ENCODE peak calls at places on chromosomes 1 and 21, in seven cellular contexts. One of them, this sample, is unnamed.

GRCh38 chr1:223732993-223733798 is 20.9 kb downstream of the CAPN2 start:
- DNase-seq in GM12878: no peak
- DNase-seq in H1: no peak
- DNase-seq in K562: no peak
- DNase-seq in SK-N-SH: no peak
- DNase-seq in HepG2: peak; percentile 23
- DNase-seq in HCT116: no peak
- DNase-seq in this sample: no peak

GRCh38 chr1:82284213-82284612 is 483.5 kb downstream of the ADGRL2 start:
- DNase-seq in HCT116: no peak
- DNase-seq in H1: no peak
- DNase-seq in K562: no peak
- DNase-seq in GM12878: no peak
- DNase-seq in SK-N-SH: no peak
- DNase-seq in HepG2: no peak
- DNase-seq in this sample: no peak

GRCh38 chr21:38323721-38324591 is 67.2 kb downstream of the KCNJ15 start:
- DNase-seq in GM12878: no peak
- DNase-seq in HCT116: no peak
- DNase-seq in K562: no peak
- DNase-seq in SK-N-SH: no peak
- DNase-seq in H1: no peak
- DNase-seq in HepG2: no peak
- DNase-seq in this sample: no peak

GRCh38 chr1:2321258-2321657 is 70.1 kb downstream of the MORN1 start:
- DNase-seq in K562: no peak
- DNase-seq in HCT116: no peak
- DNase-seq in HepG2: no peak
- DNase-seq in H1: no peak
- DNase-seq in SK-N-SH: no peak
- DNase-seq in GM12878: no peak
- DNase-seq in this sample: no peak

GRCh38 chr1:195082183-195082582 is 1526.1 kb downstream of the KCNT2 start:
- DNase-seq in H1: no peak
- DNase-seq in GM12878: no peak
- DNase-seq in HepG2: no peak
- DNase-seq in K562: no peak
- DNase-seq in HCT116: no peak
- DNase-seq in SK-N-SH: no peak
- DNase-seq in this sample: no peak

GRCh38 chr1:26723013-26723991 is 27.5 kb downstream of the ARID1A start:
- DNase-seq in SK-N-SH: peak; percentile 86
- DNase-seq in K562: peak; percentile 89
- DNase-seq in H1: peak; percentile 79
- DNase-seq in HepG2: peak; percentile 82
- DNase-seq in GM12878: no peak
- DNase-seq in HCT116: peak; percentile 21
- DNase-seq in this sample: peak; percentile 51

GRCh38 chr1:63319069-63320023 is 3.0 kb upstream of the FOXD3 start:
- DNase-seq in H1: peak; percentile 77
- DNase-seq in GM12878: no peak
- DNase-seq in K562: no peak
- DNase-seq in HepG2: no peak
- DNase-seq in SK-N-SH: peak; percentile 54
- DNase-seq in HCT116: no peak
- DNase-seq in this sample: no peak

GRCh38 chr1:27004471-27005165 is 8.0 kb downstream of the TENT5B start:
- DNase-seq in HepG2: no peak
- DNase-seq in HCT116: no peak
- DNase-seq in SK-N-SH: peak; percentile 57
- DNase-seq in H1: peak; percentile 74
- DNase-seq in K562: peak; percentile 86
- DNase-seq in GM12878: no peak
- DNase-seq in this sample: no peak

GRCh38 chr21:14942801-14943490 is 121.9 kb downstream of the NRIP1 start:
- DNase-seq in GM12878: no peak
- DNase-seq in K562: no peak
- DNase-seq in SK-N-SH: no peak
- DNase-seq in HCT116: no peak
- DNase-seq in HepG2: peak; percentile 91
- DNase-seq in H1: no peak
- DNase-seq in this sample: no peak

GRCh38 chr1:173867141-173867752 is 542 bp downstream of the GAS5 start:
- DNase-seq in SK-N-SH: no peak
- DNase-seq in GM12878: no peak
- DNase-seq in HepG2: no peak
- DNase-seq in K562: peak; percentile 47
- DNase-seq in H1: no peak
- DNase-seq in HCT116: no peak
- DNase-seq in this sample: no peak

GRCh38 chr21:36591326-36591970 is 107.5 kb upstream of the SIM2 start:
- DNase-seq in HCT116: no peak
- DNase-seq in HepG2: no peak
- DNase-seq in SK-N-SH: no peak
- DNase-seq in H1: no peak
- DNase-seq in GM12878: no peak
- DNase-seq in K562: no peak
- DNase-seq in this sample: no peak

DNA sequence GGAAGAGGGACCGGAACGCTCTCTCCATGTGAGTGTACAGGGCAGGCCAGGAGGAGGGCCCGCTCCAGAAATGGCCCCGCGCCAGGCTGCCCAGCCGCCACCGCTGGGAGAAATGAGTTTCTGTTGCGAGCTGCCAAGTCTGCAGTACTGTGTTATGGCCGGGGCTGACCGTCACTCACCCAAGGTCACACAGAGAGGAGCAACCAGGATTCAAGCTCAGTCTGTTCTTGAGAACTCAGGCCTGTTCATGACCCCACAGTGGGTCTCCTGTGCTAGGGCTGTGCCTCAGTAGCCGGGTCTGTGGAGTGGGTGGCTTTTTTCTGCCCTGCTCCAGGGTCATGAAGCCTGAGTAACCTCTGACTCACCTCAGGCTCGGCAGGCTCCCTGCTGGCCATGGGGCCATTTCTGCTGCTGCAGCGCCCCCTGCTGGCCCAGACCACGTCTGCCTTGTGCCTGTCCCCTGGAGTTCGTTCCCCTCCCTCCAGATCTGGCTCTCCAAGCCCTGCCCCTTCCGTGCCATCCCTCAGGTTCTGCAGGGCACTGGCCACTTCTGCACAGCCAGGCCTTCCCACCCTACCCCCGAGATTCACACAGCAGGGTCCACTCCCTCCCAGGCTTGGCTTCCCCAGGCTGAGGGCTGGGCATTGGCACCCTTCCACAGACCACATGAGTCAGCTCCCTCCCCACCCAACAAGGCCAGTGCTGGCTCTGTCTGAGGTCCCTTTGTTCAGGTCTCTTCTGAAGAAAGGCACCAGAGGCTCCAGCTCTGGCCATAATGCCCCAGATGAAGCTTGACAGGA is 51.8 kb downstream of the EDN2 start:
- DNase-seq in HCT116: peak; percentile 75
- DNase-seq in GM12878: no peak
- DNase-seq in H1: peak; percentile 99
- DNase-seq in HepG2: peak; percentile 68
- DNase-seq in K562: peak; percentile 97
- DNase-seq in SK-N-SH: peak; percentile 90
- DNase-seq in this sample: no peak
- TF ChIP-seq JUND in HCT116: no peak
- TF ChIP-seq JUND in GM12878: no peak
- TF ChIP-seq JUND in H1: peak; percentile 94
- TF ChIP-seq JUND in HepG2: peak; percentile 26
- TF ChIP-seq JUND in K562: peak; percentile 97
- TF ChIP-seq JUND in SK-N-SH: no peak
- TF ChIP-seq JUND in this sample: no peak

GRCh38 chr1:35660581-35661473 is 19.5 kb upstream of the PSMB2 start:
- DNase-seq in HepG2: no peak
- DNase-seq in HCT116: no peak
- DNase-seq in GM12878: no peak
- DNase-seq in K562: peak; percentile 56
- DNase-seq in SK-N-SH: no peak
- DNase-seq in H1: no peak
- DNase-seq in this sample: peak; percentile 75
- TF ChIP-seq JUND in HepG2: no peak
- TF ChIP-seq JUND in HCT116: no peak
- TF ChIP-seq JUND in GM12878: no peak
- TF ChIP-seq JUND in K562: peak; percentile 36
- TF ChIP-seq JUND in SK-N-SH: no peak
- TF ChIP-seq JUND in H1: no peak
- TF ChIP-seq JUND in this sample: no peak

DNA sequence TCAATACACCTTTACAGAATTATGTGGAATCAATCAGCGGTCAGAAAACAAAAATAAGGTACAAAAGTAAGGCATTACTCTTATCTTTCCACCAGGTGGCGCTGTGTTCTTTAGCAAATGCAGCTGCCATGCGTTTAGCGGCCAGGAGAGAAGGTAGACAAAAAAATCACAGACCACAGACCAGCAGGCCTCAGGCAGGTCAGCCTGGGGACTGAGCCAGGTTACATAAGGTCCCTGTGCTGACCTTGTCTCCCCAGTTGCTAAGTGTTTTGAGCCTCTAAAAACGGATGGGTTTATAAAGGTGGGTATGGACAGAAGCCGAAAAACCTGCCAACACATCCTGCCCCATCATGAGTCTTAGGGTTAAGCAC is 2.8 kb downstream of the RGS16 start:
- DNase-seq in HCT116: peak; percentile 69
- DNase-seq in K562: peak; percentile 69
- DNase-seq in SK-N-SH: peak; percentile 81
- DNase-seq in HepG2: peak; percentile 75
- DNase-seq in GM12878: peak; percentile 64
- DNase-seq in H1: peak; percentile 72
- DNase-seq in this sample: peak; percentile 90
- TF ChIP-seq JUND in HCT116: no peak
- TF ChIP-seq JUND in K562: no peak
- TF ChIP-seq JUND in SK-N-SH: no peak
- TF ChIP-seq JUND in HepG2: no peak
- TF ChIP-seq JUND in GM12878: no peak
- TF ChIP-seq JUND in H1: no peak
- TF ChIP-seq JUND in this sample: no peak

DNA sequence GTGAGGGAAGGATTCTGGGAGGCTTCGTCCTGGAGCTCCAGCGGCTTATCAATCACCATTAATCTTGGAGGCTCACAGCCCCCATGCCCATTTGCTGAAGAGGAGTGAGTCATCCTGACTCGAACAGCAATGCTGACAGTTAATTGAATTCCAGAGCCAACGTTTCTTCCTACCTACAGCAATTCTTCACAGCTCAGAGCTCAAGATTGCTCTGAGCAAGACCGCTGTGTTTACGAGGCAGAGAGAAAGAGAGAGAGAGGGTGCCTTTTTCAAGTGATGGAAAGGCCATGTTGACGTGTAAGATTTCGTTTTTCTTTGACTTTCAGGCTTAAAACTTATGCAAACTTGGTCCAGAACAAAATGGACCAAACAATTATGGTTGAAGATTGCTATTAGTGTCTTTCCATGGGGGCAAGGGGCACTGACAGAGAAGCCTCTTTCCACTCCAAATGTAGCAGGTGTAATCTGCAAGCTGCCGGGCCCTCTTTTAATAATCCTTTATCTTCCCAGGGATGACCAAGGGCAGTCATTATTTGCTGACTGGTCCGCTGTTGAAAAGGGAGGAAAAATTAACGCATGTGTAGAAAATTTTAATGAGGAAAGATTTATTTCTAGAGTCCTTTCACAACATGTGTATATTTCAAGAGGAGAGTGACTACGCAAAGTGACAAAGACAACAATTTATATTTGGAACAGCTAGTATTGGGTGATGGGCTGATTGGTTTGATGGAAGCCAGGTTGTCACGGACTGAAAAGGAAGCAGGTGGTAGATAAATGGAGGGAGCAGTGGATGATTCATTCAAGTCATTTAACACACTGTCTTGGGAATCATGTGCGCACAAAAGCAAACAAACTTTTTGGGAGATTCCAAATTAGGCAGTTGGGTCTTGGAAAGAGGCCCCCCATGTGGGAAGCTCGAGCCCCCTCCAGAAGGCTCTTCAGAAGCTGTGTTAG is 136.1 kb upstream of the IRF2BP2 start:
- DNase-seq in HCT116: no peak
- DNase-seq in HepG2: no peak
- DNase-seq in K562: peak; percentile 80
- DNase-seq in GM12878: no peak
- DNase-seq in SK-N-SH: peak; percentile 71
- DNase-seq in H1: no peak
- DNase-seq in this sample: no peak
- TF ChIP-seq JUND in HCT116: no peak
- TF ChIP-seq JUND in HepG2: no peak
- TF ChIP-seq JUND in K562: peak; percentile 97
- TF ChIP-seq JUND in GM12878: no peak
- TF ChIP-seq JUND in SK-N-SH: peak; percentile 88
- TF ChIP-seq JUND in H1: peak; percentile 83
- TF ChIP-seq JUND in this sample: no peak

GRCh38 chr1:201346337-201346939 is 31.0 kb downstream of the TNNT2 start:
- DNase-seq in GM12878: no peak
- DNase-seq in HCT116: peak; percentile 54
- DNase-seq in K562: peak; percentile 59
- DNase-seq in H1: peak; percentile 80
- DNase-seq in SK-N-SH: peak; percentile 61
- DNase-seq in HepG2: peak; percentile 23
- DNase-seq in this sample: peak; percentile 69
- TF ChIP-seq JUND in GM12878: no peak
- TF ChIP-seq JUND in HCT116: no peak
- TF ChIP-seq JUND in K562: no peak
- TF ChIP-seq JUND in H1: no peak
- TF ChIP-seq JUND in SK-N-SH: no peak
- TF ChIP-seq JUND in HepG2: no peak
- TF ChIP-seq JUND in this sample: no peak

DNA sequence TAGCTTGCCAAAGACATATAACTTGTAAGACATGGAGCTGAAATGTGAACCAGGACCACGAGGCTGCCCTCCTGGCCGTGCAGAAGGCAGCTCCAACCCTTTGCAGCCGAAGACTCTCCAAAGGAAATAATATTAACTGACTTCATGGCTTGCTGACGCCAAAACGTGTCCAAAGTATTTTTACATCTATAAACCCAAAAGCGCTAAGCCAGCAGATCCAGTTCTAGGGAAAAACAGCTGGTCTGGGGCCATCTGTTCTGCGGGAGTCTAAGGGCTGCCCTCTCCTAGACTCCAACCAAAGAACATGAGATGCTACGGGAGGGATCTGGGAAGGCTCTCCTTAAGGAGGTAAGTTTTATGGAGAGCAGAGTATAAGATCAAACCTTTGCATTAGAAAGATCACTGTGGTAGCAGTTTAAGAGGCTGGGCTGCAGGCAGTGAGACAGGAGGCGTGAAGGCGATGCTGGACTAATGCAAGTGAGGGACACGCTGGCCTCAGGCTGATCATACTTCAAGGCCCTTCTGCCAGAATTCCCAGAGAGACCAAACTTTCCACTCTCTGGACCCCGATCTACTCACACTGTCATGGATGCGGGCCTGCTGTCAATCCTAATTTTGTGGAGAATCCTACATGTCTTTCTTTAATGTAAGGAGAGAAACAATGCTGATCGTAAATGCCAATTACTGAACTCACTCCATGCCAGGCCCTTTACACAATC is 1.2 kb downstream of the TMEM53 start:
- DNase-seq in HepG2: no peak
- DNase-seq in SK-N-SH: no peak
- DNase-seq in K562: no peak
- DNase-seq in GM12878: no peak
- DNase-seq in HCT116: no peak
- DNase-seq in H1: no peak
- DNase-seq in this sample: no peak
- TF ChIP-seq JUND in HepG2: no peak
- TF ChIP-seq JUND in SK-N-SH: no peak
- TF ChIP-seq JUND in K562: no peak
- TF ChIP-seq JUND in GM12878: no peak
- TF ChIP-seq JUND in HCT116: no peak
- TF ChIP-seq JUND in H1: no peak
- TF ChIP-seq JUND in this sample: no peak

GRCh38 chr1:117093091-117093534 is 28.4 kb downstream of the TRIM45 start:
- DNase-seq in H1: no peak
- DNase-seq in SK-N-SH: no peak
- DNase-seq in HepG2: no peak
- DNase-seq in K562: peak; percentile 35
- DNase-seq in HCT116: no peak
- DNase-seq in GM12878: no peak
- DNase-seq in this sample: no peak
- TF ChIP-seq JUND in H1: no peak
- TF ChIP-seq JUND in SK-N-SH: peak; percentile 69
- TF ChIP-seq JUND in HepG2: no peak
- TF ChIP-seq JUND in K562: peak; percentile 62
- TF ChIP-seq JUND in HCT116: no peak
- TF ChIP-seq JUND in GM12878: no peak
- TF ChIP-seq JUND in this sample: no peak

This sample was measured in T47D.